ENCODE peak calls at places on chromosomes 13 and 19, in seven cellular contexts. L, T, G, N, R, K and I are unnamed samples.

GRCh38 chr19:32858155-32858554 is 11.4 kb downstream of the SLC7A9 start:
- DNase-seq in L (no peak), T (no peak), G (no peak), N (no peak), R (no peak), K (no peak), I (no peak)

GRCh38 chr13:49443327-49443688 is 556 bp downstream of the CAB39L start:
- DNase-seq in L (peak), T (peak), G (peak), N (no peak), R (no peak), K (no peak), I (no peak)

GRCh38 chr19:56085571-56086275 is 35.4 kb downstream of the ZNF787 start:
- DNase-seq in L (no peak), T (no peak), G (no peak), N (no peak), R (no peak), K (no peak), I (no peak)

GRCh38 chr19:3042545-3043267 is 13.6 kb upstream of the TLE2 start:
- DNase-seq in L (no peak), T (no peak), G (no peak), N (no peak), R (no peak), K (no peak), I (no peak)

GRCh38 chr19:29325241-29325975 is 112.5 kb upstream of the UQCRFS1 start:
- DNase-seq in L (no peak), T (no peak), G (no peak), N (no peak), R (no peak), K (no peak), I (no peak)

GRCh38 chr19:49490287-49491029 is 3.0 kb downstream of the RPL13A start:
- DNase-seq in L (no peak), T (peak), G (no peak), N (no peak), R (no peak), K (no peak), I (no peak)

GRCh38 chr19:39265321-39265916 is 2.8 kb upstream of the IFNL2 start:
- DNase-seq in L (no peak), T (no peak), G (no peak), N (no peak), R (no peak), K (no peak), I (no peak)

GRCh38 chr19:10603084-10603872 is 16.2 kb upstream of the AP1M2 start:
- DNase-seq in L (no peak), T (peak), G (no peak), N (peak), R (no peak), K (peak), I (peak)

GRCh38 chr19:31278555-31279435 is 70.4 kb downstream of the TSHZ3 start:
- DNase-seq in L (no peak), T (no peak), G (no peak), N (no peak), R (no peak), K (no peak), I (no peak)

GRCh38 chr19:45920458-45920857 is 5.9 kb upstream of the NANOS2 start:
- DNase-seq in L (no peak), T (no peak), G (no peak), N (no peak), R (no peak), K (no peak), I (no peak)

GRCh38 chr19:53909471-53910169 is 542 bp downstream of the CACNG7 start:
- DNase-seq in L (no peak), T (no peak), G (no peak), N (no peak), R (no peak), K (no peak), I (no peak)

GRCh38 chr13:41505209-41505835 is 48.0 kb downstream of the RGCC start:
- DNase-seq in L (no peak), T (no peak), G (no peak), N (no peak), R (peak), K (no peak), I (no peak)

GRCh38 chr19:38617764-38618589 is at the start of gene MAP4K1:
- DNase-seq in L (no peak), T (peak), G (peak), N (peak), R (no peak), K (peak), I (peak)

GRCh38 chr13:99992912-99993311 is 11.3 kb downstream of the ZIC2 start:
- DNase-seq in L (no peak), T (no peak), G (no peak), N (no peak), R (peak), K (no peak), I (no peak)

GRCh38 chr19:8503506-8503905 is 1.1 kb upstream of the PRAM1 start:
- DNase-seq in L (no peak), T (no peak), G (no peak), N (no peak), R (no peak), K (no peak), I (no peak)

GRCh38 chr19:31249217-31249616 is 100.0 kb downstream of the TSHZ3 start:
- DNase-seq in L (no peak), T (no peak), G (no peak), N (no peak), R (no peak), K (no peak), I (no peak)

GRCh38 chr13:79782541-79783216 is 301.7 kb downstream of the NDFIP2 start:
- DNase-seq in L (no peak), T (peak), G (peak), N (no peak), R (no peak), K (no peak), I (no peak)

GRCh38 chr19:10271543-10272086 is 695 bp downstream of the ICAM1 start:
- DNase-seq in L (no peak), T (peak), G (no peak), N (no peak), R (no peak), K (no peak), I (no peak)

GRCh38 chr13:110396913-110397379 is 89.9 kb downstream of the COL4A2 start:
- DNase-seq in L (no peak), T (no peak), G (no peak), N (no peak), R (peak), K (no peak), I (no peak)

GRCh38 chr19:33329060-33329459 is 26.7 kb upstream of the CEBPA start:
- DNase-seq in L (no peak), T (no peak), G (no peak), N (no peak), R (no peak), K (no peak), I (no peak)

GRCh38 chr13:21359855-21360254 is 99.2 kb downstream of the ZDHHC20 start:
- DNase-seq in L (no peak), T (no peak), G (no peak), N (no peak), R (no peak), K (no peak), I (no peak)

GRCh38 chr19:33906578-33907335 is 110.1 kb downstream of the KCTD15 start:
- DNase-seq in L (no peak), T (no peak), G (no peak), N (no peak), R (no peak), K (no peak), I (no peak)

GRCh38 chr13:71828117-71828516 is 38.9 kb downstream of the DACH1 start:
- DNase-seq in L (no peak), T (no peak), G (no peak), N (no peak), R (no peak), K (no peak), I (no peak)